ENCODE peak calls at places on chromosomes 4 and X, in eight cellular contexts. D is NCI-H2029; V is neural progenitor cell; K is cerebellum; Q is fibroblast of pulmonary artery; N is activated CD4-positive, alpha-beta T cell treated with anti-CD3 and anti-CD28 coated beads, Interleukin-2, amount 50 U/mL, for 48 hours; G is lower lobe of right lung; R is SK-N-DZ. E is an unnamed sample.

GRCh38 chrX:154019633-154020499 is at the start of gene IRAK1:
- DNase-seq in D (peak), V (peak), K (peak), Q (peak), N (peak), G (peak), R (no peak), E (peak)

GRCh38 chr4:20251796-20252655 is at the start of gene SLIT2:
- DNase-seq in D (peak), V (peak), K (peak), Q (peak), N (peak), G (peak), R (peak), E (no peak)

GRCh38 chr4:54097152-54097551 is 2.8 kb upstream of the GSX2 start:
- DNase-seq in D (no peak), V (no peak), K (no peak), Q (no peak), N (no peak), G (no peak), R (no peak), E (no peak)

GRCh38 chr4:169611157-169611556 is 1.2 kb downstream of the NEK1 start:
- DNase-seq in D (no peak), V (no peak), K (no peak), Q (no peak), N (no peak), G (no peak), R (no peak), E (peak)

GRCh38 chr4:78566834-78567501 is 15.4 kb downstream of the ANXA3 start:
- DNase-seq in D (no peak), V (no peak), K (no peak), Q (no peak), N (no peak), G (no peak), R (no peak), E (no peak)

GRCh38 chr4:2272026-2272827 is 10.3 kb upstream of the MXD4 start:
- DNase-seq in D (no peak), V (no peak), K (peak), Q (no peak), N (no peak), G (no peak), R (no peak), E (peak)

GRCh38 chr4:147846318-147847135 is 114.6 kb downstream of the ARHGAP10 start:
- DNase-seq in D (no peak), V (no peak), K (no peak), Q (no peak), N (peak), G (no peak), R (no peak), E (no peak)

GRCh38 chr4:174598800-174599199 is 76.5 kb upstream of the HPGD start:
- DNase-seq in D (no peak), V (no peak), K (no peak), Q (no peak), N (no peak), G (no peak), R (no peak), E (no peak)

GRCh38 chrX:154369453-154370299 is 4.8 kb downstream of the FLNA start:
- DNase-seq in D (no peak), V (peak), K (no peak), Q (peak), N (peak), G (peak), R (peak), E (peak)

GRCh38 chr4:74932832-74933561 is at the start of gene PARM1:
- DNase-seq in D (peak), V (peak), K (peak), Q (peak), N (peak), G (peak), R (peak), E (peak)

GRCh38 chr4:16627999-16628398 is 270.4 kb downstream of the LDB2 start:
- DNase-seq in D (no peak), V (no peak), K (no peak), Q (peak), N (no peak), G (no peak), R (no peak), E (no peak)

GRCh38 chrX:37712458-37712857 is 26.9 kb downstream of the XK start:
- DNase-seq in D (no peak), V (no peak), K (no peak), Q (peak), N (no peak), G (no peak), R (no peak), E (no peak)

GRCh38 chr4:673349-674091 is 556 bp downstream of the ATP5ME start:
- DNase-seq in D (no peak), V (peak), K (no peak), Q (no peak), N (no peak), G (peak), R (no peak), E (no peak)

GRCh38 chr4:153241970-153242847 is 38.0 kb downstream of the TRIM2 start:
- DNase-seq in D (no peak), V (no peak), K (peak), Q (no peak), N (no peak), G (no peak), R (no peak), E (peak)

GRCh38 chrX:2371026-2371778 is 129.6 kb downstream of the DHRSX start:
- DNase-seq in D (no peak), V (no peak), K (no peak), Q (no peak), N (no peak), G (no peak), R (no peak), E (no peak)

GRCh38 chr4:66562276-66562806 is 892.1 kb upstream of the EPHA5 start:
- DNase-seq in D (no peak), V (no peak), K (no peak), Q (peak), N (no peak), G (no peak), R (no peak), E (no peak)

GRCh38 chr4:1991596-1992434 is 17.0 kb downstream of the NELFA start:
- DNase-seq in D (no peak), V (no peak), K (peak), Q (no peak), N (no peak), G (no peak), R (no peak), E (peak)

GRCh38 chrX:44580466-44580865 is 37.8 kb upstream of the FUNDC1 start:
- DNase-seq in D (no peak), V (no peak), K (no peak), Q (peak), N (no peak), G (no peak), R (no peak), E (no peak)

GRCh38 chr4:156781852-156782251 is 189.7 kb downstream of the PDGFC start:
- DNase-seq in D (no peak), V (no peak), K (no peak), Q (no peak), N (no peak), G (no peak), R (no peak), E (no peak)

GRCh38 chr4:147360301-147360700 is 120.6 kb upstream of the EDNRA start:
- DNase-seq in D (no peak), V (no peak), K (no peak), Q (peak), N (no peak), G (no peak), R (no peak), E (no peak)

GRCh38 chr4:159698336-159698735 is 595.5 kb downstream of the RAPGEF2 start:
- DNase-seq in D (no peak), V (no peak), K (no peak), Q (peak), N (no peak), G (no peak), R (no peak), E (no peak)

GRCh38 chr4:38080061-38080531 is 119.9 kb downstream of the PTTG2 start:
- DNase-seq in D (no peak), V (no peak), K (no peak), Q (no peak), N (no peak), G (no peak), R (no peak), E (no peak)

GRCh38 chr4:37648084-37648817 is 37.9 kb downstream of the RELL1 start:
- DNase-seq in D (peak), V (no peak), K (peak), Q (peak), N (no peak), G (peak), R (no peak), E (no peak)

GRCh38 chrX:55489315-55490009 is at the start of gene USP51:
- DNase-seq in D (no peak), V (peak), K (peak), Q (peak), N (no peak), G (peak), R (no peak), E (peak)

GRCh38 chr4:71270901-71271300 is 67.9 kb upstream of the SLC4A4 start:
- DNase-seq in D (peak), V (peak), K (no peak), Q (peak), N (peak), G (no peak), R (no peak), E (no peak)

GRCh38 chr4:37995299-37995821 is 35.2 kb downstream of the PTTG2 start:
- DNase-seq in D (no peak), V (no peak), K (no peak), Q (no peak), N (no peak), G (no peak), R (no peak), E (no peak)

GRCh38 chrX:10992110-10992509 is 119.0 kb upstream of the HCCS start:
- DNase-seq in D (no peak), V (no peak), K (no peak), Q (no peak), N (no peak), G (no peak), R (no peak), E (no peak)

GRCh38 chr4:14169460-14169859 is 541.9 kb upstream of the BOD1L1 start:
- DNase-seq in D (no peak), V (no peak), K (no peak), Q (peak), N (no peak), G (no peak), R (no peak), E (no peak)

GRCh38 chrX:97238632-97239031 is 354.9 kb downstream of the RPA4 start:
- DNase-seq in D (no peak), V (no peak), K (no peak), Q (peak), N (no peak), G (no peak), R (no peak), E (no peak)

GRCh38 chr4:116233971-116234370 is 851.4 kb downstream of the TRAM1L1 start:
- DNase-seq in D (no peak), V (no peak), K (no peak), Q (no peak), N (no peak), G (no peak), R (no peak), E (no peak)

GRCh38 chr4:7759221-7759620 is 180.4 kb downstream of the AFAP1 start:
- DNase-seq in D (no peak), V (no peak), K (no peak), Q (no peak), N (peak), G (peak), R (no peak), E (no peak)

GRCh38 chr4:127776620-127777019 is 5.5 kb upstream of the HSPA4L start:
- DNase-seq in D (no peak), V (no peak), K (no peak), Q (no peak), N (no peak), G (no peak), R (no peak), E (no peak)

GRCh38 chr4:123844374-123844773 is 447.8 kb downstream of the SPRY1 start:
- DNase-seq in D (no peak), V (no peak), K (no peak), Q (no peak), N (no peak), G (no peak), R (no peak), E (peak)

GRCh38 chr4:99033956-99034355 is 38.4 kb downstream of the METAP1 start:
- DNase-seq in D (no peak), V (no peak), K (no peak), Q (peak), N (no peak), G (no peak), R (no peak), E (no peak)

GRCh38 chr4:8385611-8386010 is 54.9 kb downstream of the ACOX3 start:
- DNase-seq in D (no peak), V (no peak), K (no peak), Q (no peak), N (no peak), G (no peak), R (no peak), E (no peak)